ENCODE peak calls at places on chromosomes 5 and 9, in seven cellular contexts. A, M, H, S, V, F and G are unnamed samples.

GRCh38 chr9:134605351-134605968 is 36.1 kb upstream of the COL5A1 start:
- DNase-seq in A (no peak), M (no peak), H (no peak), S (no peak), V (peak), F (peak), G (no peak)

GRCh38 chr9:93346240-93347112 is 105.0 kb upstream of the FAM120A start:
- DNase-seq in A (no peak), M (peak), H (no peak), S (peak), V (no peak), F (peak), G (no peak)

GRCh38 chr9:124450931-124451661 is 845 bp downstream of the ADGRD2 start:
- DNase-seq in A (no peak), M (no peak), H (no peak), S (peak), V (no peak), F (no peak), G (no peak)

GRCh38 chr9:2321523-2322148 is 300.0 kb upstream of the VLDLR start:
- DNase-seq in A (no peak), M (no peak), H (no peak), S (no peak), V (no peak), F (no peak), G (no peak)

GRCh38 chr9:110125207-110125751 is 82.7 kb downstream of the C9orf152 start:
- DNase-seq in A (peak), M (peak), H (peak), S (peak), V (peak), F (peak), G (peak)

GRCh38 chr9:94086468-94086867 is 2.2 kb downstream of the PTPDC1 start:
- DNase-seq in A (no peak), M (no peak), H (no peak), S (no peak), V (no peak), F (no peak), G (peak)

GRCh38 chr9:112038017-112038408 is 137.1 kb downstream of the SUSD1 start:
- DNase-seq in A (no peak), M (no peak), H (no peak), S (no peak), V (no peak), F (no peak), G (no peak)

GRCh38 chr9:88076286-88077070 is 61.8 kb downstream of the SPATA31C2 start:
- DNase-seq in A (peak), M (peak), H (no peak), S (peak), V (peak), F (peak), G (peak)

GRCh38 chr9:34559616-34560546 is 29.6 kb downstream of the CNTFR start:
- DNase-seq in A (peak), M (peak), H (no peak), S (no peak), V (no peak), F (peak), G (peak)

GRCh38 chr5:65185468-65185867 is 296.3 kb downstream of the ADAMTS6 start:
- DNase-seq in A (no peak), M (no peak), H (no peak), S (no peak), V (no peak), F (no peak), G (no peak)

GRCh38 chr9:109278216-109278615 is 42.6 kb downstream of the EPB41L4B start:
- DNase-seq in A (no peak), M (no peak), H (no peak), S (no peak), V (no peak), F (no peak), G (no peak)

GRCh38 chr5:142981886-142982820 is 212.0 kb downstream of the ARHGAP26 start:
- DNase-seq in A (peak), M (peak), H (no peak), S (peak), V (peak), F (peak), G (peak)

GRCh38 chr5:37722236-37723146 is 117.3 kb downstream of the GDNF start:
- DNase-seq in A (no peak), M (no peak), H (peak), S (no peak), V (no peak), F (no peak), G (peak)

DNA sequence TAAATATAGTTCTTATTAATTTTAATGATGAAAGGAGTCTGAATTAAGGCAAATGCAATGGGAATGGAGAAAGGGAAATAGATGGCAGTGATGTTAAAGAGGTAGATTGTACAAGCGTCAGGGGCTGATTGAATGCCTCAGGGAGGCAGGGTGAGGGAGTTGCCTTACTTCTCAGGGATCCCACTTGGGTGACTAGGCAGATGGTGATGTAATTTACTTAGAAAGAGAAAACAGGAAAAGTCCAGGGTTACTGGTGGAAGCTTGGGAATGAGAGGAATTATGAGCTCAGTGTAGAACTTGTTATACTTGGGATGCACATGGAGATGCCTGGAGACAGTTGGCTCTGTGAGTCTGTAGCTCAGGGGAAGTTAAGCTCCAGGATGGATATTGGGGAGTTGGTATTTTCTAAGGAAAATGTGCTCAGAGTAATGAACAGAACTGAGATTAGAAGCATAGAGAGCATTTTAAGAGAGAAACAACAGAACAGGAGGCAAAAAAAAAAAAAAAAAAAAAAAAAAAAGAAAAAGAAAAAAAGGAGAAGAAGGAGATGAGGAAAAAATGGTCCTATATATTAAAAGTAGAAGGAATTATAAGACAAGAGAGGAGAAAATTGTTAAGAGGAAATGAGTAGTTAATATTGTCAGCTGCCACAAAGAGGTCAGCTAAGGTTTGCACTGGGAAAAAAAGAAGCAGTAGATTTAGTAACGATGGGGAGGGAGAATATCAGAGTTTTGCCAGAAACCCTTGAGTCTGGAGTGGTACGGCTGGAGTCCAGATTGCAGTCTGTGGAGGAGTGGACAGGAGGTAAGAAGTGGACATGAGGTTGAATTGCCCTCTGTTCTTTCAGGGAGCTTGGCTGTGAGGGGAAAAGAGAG is 88.0 kb upstream of the ELL2 start:
- DNase-seq in A (no peak), M (no peak), H (no peak), S (no peak), V (no peak), F (no peak), G (peak)
- H3K4me3 ChIP-seq in A (no peak), M (no peak), H (no peak), S (no peak), V (no peak), F (no peak), G (no peak)

GRCh38 chr5:178442361-178443256 is 147.6 kb downstream of the COL23A1 start:
- DNase-seq in A (no peak), M (no peak), H (no peak), S (no peak), V (no peak), F (no peak), G (no peak)
- TF ChIP-seq CTCF in A (no peak), M (no peak), H (no peak), S (no peak), V (no peak), F (no peak), G (no peak)

GRCh38 chr5:123819818-123820217 is 307.8 kb downstream of the CSNK1G3 start:
- DNase-seq in A (no peak), M (no peak), H (peak), S (no peak), V (no peak), F (no peak), G (peak)
- H3K4me3 ChIP-seq in A (no peak), M (no peak), H (no peak), S (no peak), V (no peak), F (no peak), G (no peak)

DNA sequence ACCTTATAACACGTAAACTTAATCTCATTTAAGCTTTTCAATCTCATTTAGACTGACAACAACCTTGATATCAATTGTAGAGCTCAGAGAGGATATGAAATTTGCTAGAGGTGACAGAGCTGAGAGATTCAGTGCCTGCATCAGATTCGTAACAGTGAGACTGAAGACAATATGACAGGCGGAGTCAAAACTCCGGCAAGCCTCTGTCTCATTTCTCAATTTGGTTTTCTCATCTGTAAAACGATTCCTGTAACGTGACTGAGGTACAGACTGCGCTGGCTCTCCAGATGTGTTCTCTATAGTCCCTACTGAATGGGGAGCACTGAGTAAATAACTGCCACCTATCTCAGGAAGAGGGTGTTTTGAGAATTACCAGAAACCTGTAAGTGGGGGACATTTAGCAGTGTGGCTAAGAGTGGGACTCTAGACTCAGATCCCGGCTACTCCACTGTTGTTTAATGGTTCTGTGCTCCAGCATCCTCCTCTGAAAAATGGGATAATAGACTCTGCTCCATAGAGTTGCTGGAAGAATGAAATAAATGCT is 3.0 kb upstream of the MCIDAS start:
- DNase-seq in A (no peak), M (no peak), H (no peak), S (no peak), V (no peak), F (no peak), G (no peak)
- TF ChIP-seq CTCF in A (no peak), M (no peak), H (no peak), S (no peak), V (no peak), F (no peak), G (no peak)

DNA sequence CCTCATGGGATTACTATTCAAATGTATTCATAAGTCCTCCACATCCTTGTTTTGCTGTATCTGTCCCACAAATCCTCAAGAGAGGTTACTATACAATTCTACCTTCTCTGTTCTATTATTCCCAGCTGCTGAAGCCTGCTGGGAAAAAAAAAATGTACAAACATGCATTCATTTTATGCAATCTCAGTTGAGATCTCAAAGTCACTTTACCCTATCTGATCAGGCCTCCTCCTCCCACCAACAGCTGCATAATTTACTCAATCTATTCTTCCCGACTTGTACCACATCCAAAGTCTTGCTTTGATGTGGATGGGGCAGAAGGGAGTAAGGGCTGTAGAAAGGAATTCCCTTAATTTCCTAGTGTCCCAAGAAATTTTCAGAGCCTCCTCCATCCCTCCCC is 28.6 kb downstream of the PSIP1 start:
- DNase-seq in A (no peak), M (no peak), H (no peak), S (no peak), V (no peak), F (no peak), G (peak)
- H3K4me3 ChIP-seq in A (no peak), M (no peak), H (no peak), S (no peak), V (no peak), F (no peak), G (no peak)